ENCODE peak calls at places on chromosomes 3 and 15, in five cellular contexts. One of them, this sample, is unnamed.

GRCh38 chr15:71575474-71576045 is 234.8 kb upstream of the NR2E3 start:
- DNase-seq in heart right ventricle: no peak
- DNase-seq in HCEC 1CT: no peak
- DNase-seq in amygdala: no peak
- DNase-seq in fibroblast of pulmonary artery: peak
- DNase-seq in this sample: no peak

GRCh38 chr3:150110097-150110496 is 139.4 kb upstream of the PFN2 start:
- DNase-seq in amygdala: no peak
- DNase-seq in HCEC 1CT: no peak
- DNase-seq in heart right ventricle: no peak
- DNase-seq in fibroblast of pulmonary artery: no peak
- DNase-seq in this sample: no peak

GRCh38 chr15:100048736-100049135 is 293.0 kb downstream of the ADAMTS17 start:
- DNase-seq in heart right ventricle: no peak
- DNase-seq in fibroblast of pulmonary artery: no peak
- DNase-seq in HCEC 1CT: no peak
- DNase-seq in amygdala: no peak
- DNase-seq in this sample: no peak

GRCh38 chr3:177735441-177735840 is 538.2 kb upstream of the TBL1XR1 start:
- DNase-seq in fibroblast of pulmonary artery: no peak
- DNase-seq in HCEC 1CT: peak
- DNase-seq in amygdala: no peak
- DNase-seq in heart right ventricle: no peak
- DNase-seq in this sample: no peak

GRCh38 chr3:162569314-162569713 is 1072.7 kb downstream of the OTOL1 start:
- DNase-seq in amygdala: no peak
- DNase-seq in HCEC 1CT: no peak
- DNase-seq in fibroblast of pulmonary artery: no peak
- DNase-seq in heart right ventricle: no peak
- DNase-seq in this sample: no peak

GRCh38 chr3:73148207-73148606 is 86.7 kb downstream of the EBLN2 start:
- DNase-seq in heart right ventricle: no peak
- DNase-seq in amygdala: no peak
- DNase-seq in HCEC 1CT: no peak
- DNase-seq in fibroblast of pulmonary artery: no peak
- DNase-seq in this sample: no peak

GRCh38 chr3:136982520-136983138 is 24.8 kb downstream of the IL20RB start:
- DNase-seq in HCEC 1CT: no peak
- DNase-seq in fibroblast of pulmonary artery: no peak
- DNase-seq in amygdala: no peak
- DNase-seq in heart right ventricle: no peak
- DNase-seq in this sample: no peak

GRCh38 chr3:189204467-189204866 is 32.7 kb downstream of the TPRG1 start:
- DNase-seq in amygdala: peak
- DNase-seq in heart right ventricle: no peak
- DNase-seq in HCEC 1CT: no peak
- DNase-seq in fibroblast of pulmonary artery: no peak
- DNase-seq in this sample: no peak

GRCh38 chr3:71062037-71062919 is 521.2 kb downstream of the FOXP1 start:
- DNase-seq in fibroblast of pulmonary artery: peak
- DNase-seq in HCEC 1CT: peak
- DNase-seq in heart right ventricle: no peak
- DNase-seq in amygdala: no peak
- DNase-seq in this sample: no peak

GRCh38 chr3:77945320-77945719 is 905.4 kb downstream of the ROBO2 start:
- DNase-seq in fibroblast of pulmonary artery: no peak
- DNase-seq in amygdala: no peak
- DNase-seq in HCEC 1CT: no peak
- DNase-seq in heart right ventricle: no peak
- DNase-seq in this sample: no peak

GRCh38 chr3:159126261-159127020 is 324.6 kb downstream of the MFSD1 start:
- DNase-seq in amygdala: no peak
- DNase-seq in HCEC 1CT: peak
- DNase-seq in fibroblast of pulmonary artery: peak
- DNase-seq in heart right ventricle: no peak
- DNase-seq in this sample: no peak